ENCODE peak calls at places on chromosomes 5 and 9, in eight cellular contexts. R is HTR-8/SVneo; O is mesendoderm; J is right cardiac atrium; D is amygdala; U is stimulated activated CD4-positive, alpha-beta T cell treated with anti-CD3 and anti-CD28 coated beads, Interleukin-1b, Interleukin-23, amount 100 ng/mL, for 1 hour; N is activated effector memory CD4-positive, alpha-beta T cell treated with anti-CD3 and anti-CD28 coated beads, Interleukin-2, amount 50 U/mL, for 16 hours; Z is NCI-H460. M is an unnamed sample.
A peak's percentile ranks its signal among the peaks of the same experiment; 100 is the strongest.

GRCh38 chr5:123549256-123549904 is 37.4 kb downstream of the CSNK1G3 start:
- DNase-seq in Z (no peak), R (no peak), O (no peak), D (no peak), N (peak; percentile 81), J (no peak), U (no peak), M (peak; percentile 63)

GRCh38 chr9:127099664-127100063 is 22.8 kb downstream of the ANGPTL2 start:
- DNase-seq in U (no peak), D (no peak), Z (no peak), O (no peak), J (no peak), R (no peak), N (no peak), M (no peak)

GRCh38 chr9:124286292-124286931 is 28.7 kb downstream of the NEK6 start:
- DNase-seq in U (peak; percentile 17), N (peak; percentile 88), O (no peak), D (no peak), Z (no peak), J (no peak), R (peak; percentile 81), M (peak; percentile 48)

GRCh38 chr5:65100846-65101678 is 332.3 kb downstream of the CWC27 start:
- DNase-seq in U (no peak), Z (peak; percentile 43), D (no peak), N (peak; percentile 70), O (peak; percentile 88), R (peak; percentile 80), J (peak; percentile 68), M (no peak)

GRCh38 chr5:134561871-134562296 is 36.4 kb downstream of the JADE2 start:
- DNase-seq in R (no peak), O (peak; percentile 62), D (no peak), N (no peak), Z (peak; percentile 34), U (no peak), J (peak; percentile 81), M (no peak)

GRCh38 chr5:92694067-92694466 is 887.0 kb downstream of the NR2F1-AS1 start:
- DNase-seq in U (no peak), Z (no peak), J (no peak), O (no peak), D (no peak), R (no peak), N (no peak), M (no peak)

GRCh38 chr9:116860509-116861120 is 173.5 kb downstream of the TRIM32 start:
- DNase-seq in D (no peak), R (peak; percentile 41), O (peak; percentile 86), N (no peak), J (peak; percentile 68), U (no peak), Z (peak; percentile 69), M (no peak)

GRCh38 chr9:125747765-125748510 is 765 bp downstream of the PBX3 start:
- DNase-seq in J (peak; percentile 49), D (no peak), N (peak; percentile 74), O (peak; percentile 47), R (no peak), U (peak; percentile 4), Z (no peak), M (peak; percentile 16)

GRCh38 chr9:76400534-76401096 is 6.4 kb upstream of the RFK start:
- DNase-seq in O (peak; percentile 64), J (no peak), N (no peak), Z (no peak), D (no peak), R (no peak), U (no peak), M (no peak)

GRCh38 chr5:31823477-31823876 is 184.5 kb downstream of the PDZD2 start:
- DNase-seq in U (no peak), R (no peak), Z (no peak), D (no peak), J (no peak), O (peak; percentile 54), N (no peak), M (no peak)

GRCh38 chr5:39283231-39283818 is 64.0 kb upstream of the FYB1 start:
- DNase-seq in Z (peak; percentile 46), U (no peak), J (no peak), O (peak; percentile 94), D (no peak), R (peak; percentile 77), N (peak; percentile 73), M (peak; percentile 61)

GRCh38 chr9:110777201-110777842 is 108.7 kb downstream of the MUSK start:
- DNase-seq in U (no peak), Z (no peak), O (no peak), D (no peak), R (no peak), N (no peak), J (no peak), M (no peak)

GRCh38 chr5:59042683-59043082 is 459.8 kb downstream of the RAB3C start:
- DNase-seq in N (no peak), D (no peak), O (no peak), U (no peak), J (peak; percentile 78), Z (no peak), R (no peak), M (no peak)

GRCh38 chr9:136910901-136911245 is 24.6 kb downstream of the TRAF2 start:
- DNase-seq in D (no peak), N (no peak), O (no peak), U (no peak), J (no peak), Z (no peak), R (no peak), M (no peak)

GRCh38 chr5:87392170-87392569 is 20.6 kb downstream of the CCNH start:
- DNase-seq in J (no peak), D (no peak), N (no peak), R (no peak), U (no peak), O (no peak), Z (no peak), M (no peak)

GRCh38 chr5:73668422-73669116 is 42.6 kb downstream of the ARHGEF28 start:
- DNase-seq in R (no peak), U (no peak), D (no peak), Z (no peak), O (no peak), N (no peak), J (no peak), M (no peak)

GRCh38 chr9:102087141-102087540 is 348.7 kb upstream of the GRIN3A start:
- DNase-seq in Z (no peak), R (no peak), J (no peak), O (peak; percentile 2), D (no peak), U (no peak), N (no peak), M (no peak)

GRCh38 chr9:77980622-77981021 is 51.0 kb downstream of the GNAQ start:
- DNase-seq in R (no peak), N (no peak), O (no peak), J (no peak), U (no peak), D (no peak), Z (no peak), M (no peak)

GRCh38 chr9:95627802-95628201 is 111.0 kb upstream of the PTCH1 start:
- DNase-seq in O (peak; percentile 18), R (peak; percentile 56), J (no peak), N (no peak), D (no peak), U (no peak), Z (no peak), M (no peak)

GRCh38 chr5:31901807-31902530 is 263.0 kb downstream of the PDZD2 start:
- DNase-seq in Z (no peak), D (no peak), R (no peak), N (no peak), O (no peak), U (no peak), J (no peak), M (no peak)

GRCh38 chr5:54895816-54896341 is 89.5 kb downstream of the ESM1 start:
- DNase-seq in U (no peak), R (peak; percentile 66), D (no peak), Z (peak; percentile 60), J (no peak), O (peak; percentile 73), N (no peak), M (no peak)

GRCh38 chr9:7862170-7862569 is 62.6 kb upstream of the DMAC1 start:
- DNase-seq in D (no peak), U (no peak), Z (no peak), R (no peak), J (no peak), O (no peak), N (no peak), M (no peak)

GRCh38 chr5:171162165-171162564 is 146.9 kb upstream of the TLX3 start:
- DNase-seq in D (no peak), O (peak; percentile 1), U (no peak), R (no peak), Z (no peak), J (no peak), N (no peak), M (no peak)

GRCh38 chr9:131712151-131712716 is 27.6 kb downstream of the RAPGEF1 start:
- DNase-seq in N (peak; percentile 19), J (no peak), Z (no peak), U (no peak), O (no peak), R (no peak), D (no peak), M (no peak)

GRCh38 chr5:143261748-143262392 is 141.6 kb downstream of the NR3C1 start:
- DNase-seq in O (no peak), J (no peak), Z (no peak), D (no peak), N (no peak), R (no peak), U (no peak), M (no peak)